ENCODE peak calls at places on chromosomes 2 and 18, in five cellular contexts. One of them, this sample, is unnamed.

GRCh38 chr18:39414009-39414700 is 1848.6 kb upstream of the CELF4 start:
- DNase-seq in foreskin fibroblast: peak
- DNase-seq in kidney: no peak
- DNase-seq in cardiac muscle cell: peak
- DNase-seq in AG04450: peak
- DNase-seq in this sample: no peak

GRCh38 chr2:148528356-148529064 is 116.0 kb upstream of the EPC2 start:
- DNase-seq in cardiac muscle cell: no peak
- DNase-seq in AG04450: no peak
- DNase-seq in kidney: no peak
- DNase-seq in foreskin fibroblast: no peak
- DNase-seq in this sample: no peak

GRCh38 chr2:143083636-143084035 is 45.6 kb upstream of the ARHGAP15 start:
- DNase-seq in AG04450: peak
- DNase-seq in foreskin fibroblast: peak
- DNase-seq in cardiac muscle cell: peak
- DNase-seq in kidney: no peak
- DNase-seq in this sample: no peak

GRCh38 chr2:23691106-23691470 is 235.8 kb downstream of the ATAD2B start:
- DNase-seq in kidney: no peak
- DNase-seq in foreskin fibroblast: no peak
- DNase-seq in AG04450: no peak
- DNase-seq in cardiac muscle cell: no peak
- DNase-seq in this sample: no peak

GRCh38 chr2:127932199-127932877 is 46.6 kb upstream of the AMMECR1L start:
- DNase-seq in kidney: no peak
- DNase-seq in AG04450: no peak
- DNase-seq in foreskin fibroblast: peak
- DNase-seq in cardiac muscle cell: peak
- DNase-seq in this sample: no peak

GRCh38 chr18:1648715-1649114 is 744.0 kb downstream of the ADCYAP1 start:
- DNase-seq in cardiac muscle cell: no peak
- DNase-seq in AG04450: no peak
- DNase-seq in kidney: no peak
- DNase-seq in foreskin fibroblast: no peak
- DNase-seq in this sample: no peak

GRCh38 chr2:199606193-199606780 is 148.5 kb upstream of the SATB2 start:
- DNase-seq in AG04450: no peak
- DNase-seq in kidney: no peak
- DNase-seq in cardiac muscle cell: peak
- DNase-seq in foreskin fibroblast: no peak
- DNase-seq in this sample: no peak

GRCh38 chr18:60018801-60019462 is 119.1 kb downstream of the PMAIP1 start:
- DNase-seq in cardiac muscle cell: peak
- DNase-seq in AG04450: no peak
- DNase-seq in kidney: no peak
- DNase-seq in foreskin fibroblast: peak
- DNase-seq in this sample: no peak

GRCh38 chr2:107790837-107791236 is 35.9 kb upstream of the RGPD4 start:
- DNase-seq in cardiac muscle cell: no peak
- DNase-seq in AG04450: no peak
- DNase-seq in kidney: no peak
- DNase-seq in foreskin fibroblast: no peak
- DNase-seq in this sample: no peak

GRCh38 chr2:164896634-164897033 is 55.0 kb upstream of the COBLL1 start:
- DNase-seq in foreskin fibroblast: peak
- DNase-seq in kidney: no peak
- DNase-seq in cardiac muscle cell: peak
- DNase-seq in AG04450: no peak
- DNase-seq in this sample: no peak

GRCh38 chr2:199315299-199316179 is 142.2 kb downstream of the SATB2 start:
- DNase-seq in foreskin fibroblast: peak
- DNase-seq in cardiac muscle cell: peak
- DNase-seq in kidney: no peak
- DNase-seq in AG04450: no peak
- DNase-seq in this sample: no peak

GRCh38 chr2:237330539-237330938 is 83.4 kb downstream of the COL6A3 start:
- DNase-seq in cardiac muscle cell: no peak
- DNase-seq in kidney: no peak
- DNase-seq in AG04450: no peak
- DNase-seq in foreskin fibroblast: no peak
- DNase-seq in this sample: no peak

GRCh38 chr2:184004945-184005672 is 593.2 kb upstream of the ZNF804A start:
- DNase-seq in foreskin fibroblast: no peak
- DNase-seq in AG04450: no peak
- DNase-seq in kidney: no peak
- DNase-seq in cardiac muscle cell: no peak
- DNase-seq in this sample: no peak

GRCh38 chr2:7956126-7956689 is 725.6 kb upstream of the ID2 start:
- DNase-seq in AG04450: no peak
- DNase-seq in foreskin fibroblast: no peak
- DNase-seq in kidney: no peak
- DNase-seq in cardiac muscle cell: no peak
- DNase-seq in this sample: no peak

GRCh38 chr2:7593286-7593685 is 676.1 kb downstream of the RNF144A start:
- DNase-seq in AG04450: no peak
- DNase-seq in kidney: no peak
- DNase-seq in cardiac muscle cell: no peak
- DNase-seq in foreskin fibroblast: no peak
- DNase-seq in this sample: no peak

GRCh38 chr2:144587306-144587705 is 67.4 kb upstream of the ZEB2 start:
- DNase-seq in foreskin fibroblast: no peak
- DNase-seq in cardiac muscle cell: no peak
- DNase-seq in kidney: no peak
- DNase-seq in AG04450: no peak
- DNase-seq in this sample: no peak

GRCh38 chr2:230891108-230891507 is 26.4 kb downstream of the ITM2C start:
- DNase-seq in foreskin fibroblast: no peak
- DNase-seq in kidney: peak
- DNase-seq in AG04450: no peak
- DNase-seq in cardiac muscle cell: peak
- DNase-seq in this sample: no peak

GRCh38 chr2:236899945-236900640 is 185.6 kb upstream of the COPS8 start:
- DNase-seq in cardiac muscle cell: no peak
- DNase-seq in foreskin fibroblast: no peak
- DNase-seq in AG04450: no peak
- DNase-seq in kidney: no peak
- DNase-seq in this sample: no peak

GRCh38 chr2:98852903-98853302 is 83.1 kb downstream of the CRACDL start:
- DNase-seq in foreskin fibroblast: no peak
- DNase-seq in kidney: no peak
- DNase-seq in AG04450: no peak
- DNase-seq in cardiac muscle cell: no peak
- DNase-seq in this sample: no peak

GRCh38 chr18:33116376-33116775 is 324.1 kb downstream of the CCDC178 start:
- DNase-seq in foreskin fibroblast: no peak
- DNase-seq in AG04450: no peak
- DNase-seq in kidney: peak
- DNase-seq in cardiac muscle cell: peak
- DNase-seq in this sample: no peak

GRCh38 chr2:235637906-235638305 is 144.1 kb downstream of the AGAP1 start:
- DNase-seq in AG04450: no peak
- DNase-seq in foreskin fibroblast: no peak
- DNase-seq in cardiac muscle cell: no peak
- DNase-seq in kidney: no peak
- DNase-seq in this sample: no peak

GRCh38 chr18:23689616-23690504 is 607 bp downstream of the LAMA3 start:
- DNase-seq in cardiac muscle cell: no peak
- DNase-seq in foreskin fibroblast: no peak
- DNase-seq in kidney: peak
- DNase-seq in AG04450: no peak
- DNase-seq in this sample: peak

GRCh38 chr2:101820519-101820918 is 123.0 kb downstream of the MAP4K4 start:
- DNase-seq in kidney: no peak
- DNase-seq in foreskin fibroblast: peak
- DNase-seq in cardiac muscle cell: peak
- DNase-seq in AG04450: no peak
- DNase-seq in this sample: no peak

GRCh38 chr18:2898131-2898640 is 51.4 kb downstream of the EMILIN2 start:
- DNase-seq in cardiac muscle cell: no peak
- DNase-seq in kidney: peak
- DNase-seq in AG04450: no peak
- DNase-seq in foreskin fibroblast: peak
- DNase-seq in this sample: peak

GRCh38 chr2:156466739-156467405 is 30.7 kb downstream of the GPD2 start:
- DNase-seq in cardiac muscle cell: peak
- DNase-seq in AG04450: no peak
- DNase-seq in foreskin fibroblast: no peak
- DNase-seq in kidney: no peak
- DNase-seq in this sample: no peak

DNA sequence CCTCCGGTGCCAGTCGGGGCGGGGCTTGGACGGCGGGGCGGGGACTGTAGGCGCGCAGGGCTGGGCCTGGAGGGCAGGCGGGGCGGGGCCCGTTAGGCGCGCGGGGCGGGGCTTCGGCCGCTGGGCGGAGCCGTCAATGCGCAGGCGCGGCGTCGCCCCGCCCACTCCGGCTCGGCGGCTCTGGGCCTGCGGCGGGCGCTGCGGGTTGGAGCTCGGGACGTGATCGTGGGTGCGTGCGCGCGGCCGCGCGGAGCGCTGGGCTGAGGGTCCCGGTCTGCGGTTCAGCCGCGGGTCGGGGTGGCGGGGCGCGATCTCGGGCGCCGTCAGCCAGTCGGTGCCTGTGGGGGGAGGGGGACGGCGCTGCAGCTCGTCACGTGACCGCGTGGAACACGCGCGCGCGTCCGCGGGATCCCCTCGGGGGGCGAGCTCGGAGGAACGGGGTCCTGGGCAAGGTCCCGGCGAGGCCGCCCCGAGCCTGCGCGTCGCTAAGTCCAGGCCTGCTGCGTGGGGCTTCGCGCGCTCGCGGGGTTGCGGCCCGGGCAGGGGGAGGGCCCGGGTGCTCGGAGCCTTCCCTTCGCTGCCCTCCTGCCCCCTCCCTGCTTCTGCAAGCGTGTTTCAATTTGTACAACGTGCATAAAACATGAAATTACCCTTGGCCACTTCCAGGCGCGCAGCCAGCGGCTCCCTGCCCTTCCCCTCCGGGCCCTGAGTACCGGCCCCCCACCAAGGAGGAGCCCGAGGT is at the start of gene D2HGDH:
- DNase-seq in foreskin fibroblast: peak
- DNase-seq in kidney: peak
- DNase-seq in cardiac muscle cell: peak
- DNase-seq in AG04450: peak
- DNase-seq in this sample: peak
- TF ChIP-seq CTCF in foreskin fibroblast: no peak
- TF ChIP-seq CTCF in kidney: no peak
- TF ChIP-seq CTCF in cardiac muscle cell: no peak
- TF ChIP-seq CTCF in AG04450: no peak
- TF ChIP-seq CTCF in this sample: no peak

GRCh38 chr2:168343586-168343985 is 96.2 kb upstream of the STK39 start:
- DNase-seq in kidney: no peak
- DNase-seq in AG04450: no peak
- DNase-seq in cardiac muscle cell: peak
- DNase-seq in foreskin fibroblast: no peak
- DNase-seq in this sample: no peak

GRCh38 chr2:168348076-168348475 is 100.7 kb upstream of the STK39 start:
- DNase-seq in cardiac muscle cell: peak
- DNase-seq in foreskin fibroblast: no peak
- DNase-seq in AG04450: peak
- DNase-seq in kidney: no peak
- DNase-seq in this sample: peak

GRCh38 chr2:168345601-168346000 is 98.2 kb upstream of the STK39 start:
- DNase-seq in foreskin fibroblast: no peak
- DNase-seq in kidney: no peak
- DNase-seq in cardiac muscle cell: no peak
- DNase-seq in AG04450: no peak
- DNase-seq in this sample: peak

GRCh38 chr2:168344706-168345105 is 97.3 kb upstream of the STK39 start:
- DNase-seq in kidney: no peak
- DNase-seq in AG04450: no peak
- DNase-seq in cardiac muscle cell: no peak
- DNase-seq in foreskin fibroblast: no peak
- DNase-seq in this sample: no peak

GRCh38 chr2:168346725-168347477 is 99.5 kb upstream of the STK39 start:
- DNase-seq in cardiac muscle cell: peak
- DNase-seq in foreskin fibroblast: peak
- DNase-seq in kidney: peak
- DNase-seq in AG04450: peak
- DNase-seq in this sample: peak
- TF ChIP-seq CTCF in cardiac muscle cell: peak
- TF ChIP-seq CTCF in foreskin fibroblast: peak
- TF ChIP-seq CTCF in kidney: peak
- TF ChIP-seq CTCF in AG04450: peak
- TF ChIP-seq CTCF in this sample: peak

GRCh38 chr2:85753035-85753524 is 711 bp upstream of the ATOH8 start:
- DNase-seq in AG04450: no peak
- DNase-seq in kidney: no peak
- DNase-seq in cardiac muscle cell: peak
- DNase-seq in foreskin fibroblast: no peak
- DNase-seq in this sample: no peak

GRCh38 chr2:85755122-85756027 is 1.6 kb downstream of the ATOH8 start:
- DNase-seq in AG04450: no peak
- DNase-seq in foreskin fibroblast: no peak
- DNase-seq in cardiac muscle cell: peak
- DNase-seq in kidney: peak
- DNase-seq in this sample: no peak

GRCh38 chr2:85756195-85756594 is 2.4 kb downstream of the ATOH8 start:
- DNase-seq in foreskin fibroblast: no peak
- DNase-seq in AG04450: no peak
- DNase-seq in kidney: peak
- DNase-seq in cardiac muscle cell: no peak
- DNase-seq in this sample: no peak

GRCh38 chr2:85753525-85754312 is at the start of gene ATOH8:
- DNase-seq in cardiac muscle cell: peak
- DNase-seq in foreskin fibroblast: peak
- DNase-seq in AG04450: no peak
- DNase-seq in kidney: peak
- DNase-seq in this sample: peak

GRCh38 chr2:85754313-85755095 is 713 bp downstream of the ATOH8 start:
- DNase-seq in foreskin fibroblast: no peak
- DNase-seq in cardiac muscle cell: peak
- DNase-seq in AG04450: no peak
- DNase-seq in kidney: peak
- DNase-seq in this sample: peak
- TF ChIP-seq CTCF in foreskin fibroblast: peak
- TF ChIP-seq CTCF in cardiac muscle cell: peak
- TF ChIP-seq CTCF in AG04450: peak
- TF ChIP-seq CTCF in kidney: no peak
- TF ChIP-seq CTCF in this sample: no peak

DNA sequence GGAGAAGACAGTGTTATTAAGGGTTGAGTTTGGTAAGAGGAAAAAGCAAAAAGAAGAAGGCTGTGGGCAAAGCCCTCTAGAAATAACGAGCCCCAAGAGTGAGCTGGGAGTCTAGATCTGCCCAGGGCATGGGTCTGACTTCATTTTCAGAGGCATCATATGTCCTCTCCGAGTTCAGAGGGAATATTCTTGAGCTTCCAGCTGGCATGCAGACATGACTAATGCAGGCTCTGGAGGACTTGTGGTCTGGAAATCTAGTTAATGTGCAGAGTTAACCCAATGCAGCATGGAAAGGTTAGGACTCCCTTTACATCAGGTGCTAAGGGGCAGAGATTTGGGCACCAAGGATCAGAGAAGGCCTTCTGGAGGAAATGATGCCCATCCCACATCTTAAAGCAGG is 7.3 kb downstream of the ACMSD start:
- DNase-seq in kidney: no peak
- DNase-seq in AG04450: no peak
- DNase-seq in cardiac muscle cell: no peak
- DNase-seq in foreskin fibroblast: peak
- DNase-seq in this sample: no peak
- TF ChIP-seq CTCF in kidney: no peak
- TF ChIP-seq CTCF in AG04450: no peak
- TF ChIP-seq CTCF in cardiac muscle cell: no peak
- TF ChIP-seq CTCF in foreskin fibroblast: no peak
- TF ChIP-seq CTCF in this sample: no peak